ENCODE peak calls at places on chromosomes 6 and 20, in ten cellular contexts. C, V, X, B, E, N, L, Q, A and T are unnamed samples.

GRCh38 chr20:17657079-17657825 is 24.8 kb downstream of the RRBP1 start:
- DNase-seq in C (no peak), V (peak), X (peak), B (no peak), E (no peak), N (peak), L (no peak), Q (peak), A (no peak), T (no peak)

GRCh38 chr6:125114248-125114858 is 39.2 kb upstream of the TPD52L1 start:
- DNase-seq in C (peak), V (no peak), X (peak), B (peak), E (peak), N (peak), L (peak), Q (no peak), A (peak), T (no peak)

GRCh38 chr6:135514706-135515105 is 17.2 kb upstream of the AHI1 start:
- DNase-seq in C (no peak), V (no peak), X (no peak), B (no peak), E (no peak), N (no peak), L (no peak), Q (no peak), A (no peak), T (no peak)

GRCh38 chr6:106360989-106361430 is 493 bp downstream of the CRYBG1 start:
- DNase-seq in C (no peak), V (no peak), X (no peak), B (peak), E (peak), N (peak), L (no peak), Q (peak), A (no peak), T (peak)

GRCh38 chr20:60255866-60256265 is 297.6 kb downstream of the CDH26 start:
- DNase-seq in C (peak), V (no peak), X (no peak), B (no peak), E (no peak), N (no peak), L (no peak), Q (no peak), A (no peak), T (no peak)

GRCh38 chr6:55003726-55004415 is 157.3 kb downstream of the FAM83B start:
- DNase-seq in C (no peak), V (no peak), X (no peak), B (no peak), E (no peak), N (no peak), L (no peak), Q (no peak), A (no peak), T (no peak)

GRCh38 chr6:155717369-155717768 is 261.7 kb upstream of the NOX3 start:
- DNase-seq in C (no peak), V (no peak), X (no peak), B (no peak), E (no peak), N (no peak), L (no peak), Q (no peak), A (no peak), T (no peak)

GRCh38 chr20:59682603-59683002 is 78.3 kb downstream of the PHACTR3 start:
- DNase-seq in C (no peak), V (no peak), X (no peak), B (no peak), E (no peak), N (no peak), L (no peak), Q (peak), A (no peak), T (no peak)

GRCh38 chr6:122610690-122611455 is 668 bp downstream of the PKIB start:
- DNase-seq in C (peak), V (no peak), X (no peak), B (peak), E (peak), N (no peak), L (no peak), Q (peak), A (peak), T (peak)

GRCh38 chr20:59818911-59819310 is 114.5 kb downstream of the SYCP2 start:
- DNase-seq in C (no peak), V (no peak), X (peak), B (no peak), E (no peak), N (no peak), L (no peak), Q (peak), A (no peak), T (no peak)

GRCh38 chr6:148971027-148971927 is 224.4 kb downstream of the UST start:
- DNase-seq in C (peak), V (no peak), X (no peak), B (no peak), E (no peak), N (no peak), L (no peak), Q (no peak), A (no peak), T (no peak)

GRCh38 chr6:42960243-42961019 is at the start of gene GNMT:
- DNase-seq in C (peak), V (peak), X (peak), B (peak), E (peak), N (peak), L (peak), Q (peak), A (peak), T (peak)

GRCh38 chr20:2736441-2736840 is 43.9 kb downstream of the EBF4 start:
- DNase-seq in C (no peak), V (no peak), X (no peak), B (no peak), E (no peak), N (no peak), L (no peak), Q (no peak), A (no peak), T (no peak)

GRCh38 chr6:143742955-143743255 is 65.1 kb downstream of the PHACTR2 start:
- DNase-seq in C (no peak), V (no peak), X (no peak), B (no peak), E (no peak), N (no peak), L (no peak), Q (no peak), A (no peak), T (no peak)

GRCh38 chr6:16430661-16431089 is 192.3 kb downstream of the GMPR start:
- DNase-seq in C (peak), V (no peak), X (no peak), B (no peak), E (no peak), N (no peak), L (no peak), Q (no peak), A (no peak), T (no peak)

GRCh38 chr6:20861479-20861878 is 327.2 kb downstream of the CDKAL1 start:
- DNase-seq in C (no peak), V (no peak), X (no peak), B (no peak), E (no peak), N (no peak), L (no peak), Q (no peak), A (no peak), T (no peak)

GRCh38 chr20:47544240-47544639 is 42.6 kb downstream of the NCOA3 start:
- DNase-seq in C (peak), V (no peak), X (no peak), B (no peak), E (no peak), N (no peak), L (no peak), Q (no peak), A (no peak), T (no peak)

GRCh38 chr6:74459260-74459659 is 746.6 kb downstream of the COL12A1 start:
- DNase-seq in C (no peak), V (no peak), X (no peak), B (no peak), E (no peak), N (no peak), L (no peak), Q (no peak), A (no peak), T (no peak)

GRCh38 chr6:111692327-111693164 is 86.9 kb upstream of the TRAF3IP2 start:
- DNase-seq in C (peak), V (peak), X (no peak), B (peak), E (peak), N (no peak), L (peak), Q (no peak), A (peak), T (peak)

DNA sequence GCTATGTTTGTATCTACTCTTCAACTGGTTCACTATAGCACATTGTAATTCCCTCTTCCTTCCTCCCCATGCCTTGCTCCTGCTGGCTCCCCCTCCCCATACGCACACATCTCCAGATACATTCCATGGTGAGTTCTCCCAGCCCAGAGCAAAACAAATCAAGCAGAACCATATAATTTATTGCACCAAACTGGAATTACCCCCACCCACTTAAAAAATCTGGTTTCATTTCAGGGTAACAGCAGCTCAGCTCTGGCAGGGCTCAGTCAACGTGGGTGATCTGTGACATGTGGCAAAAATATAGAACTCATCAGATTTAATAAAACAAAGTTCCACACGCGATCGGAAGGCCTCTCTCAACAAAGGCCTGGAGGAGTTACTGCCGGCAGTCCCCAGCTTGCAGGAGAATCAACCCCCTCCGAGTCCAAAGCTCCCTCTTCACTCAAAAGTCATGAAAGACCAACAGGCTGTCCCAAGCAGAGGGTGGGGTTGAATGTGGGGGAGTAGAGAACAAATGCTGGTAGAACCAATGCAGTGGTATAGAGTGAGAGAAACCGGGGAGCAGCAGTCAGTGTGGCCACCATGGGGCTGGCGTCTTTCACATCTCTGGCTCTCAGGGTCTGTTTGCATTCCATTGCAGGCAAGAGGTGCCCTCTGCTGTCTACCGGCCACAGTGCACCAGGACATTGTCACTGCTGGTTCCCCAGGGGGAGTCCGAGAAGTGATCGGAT is 323.3 kb upstream of the NT5E start:
- DNase-seq in C (peak), V (peak), X (peak), B (peak), E (no peak), N (peak), L (no peak), Q (no peak), A (no peak), T (peak)
- H3K4me3 ChIP-seq in C (no peak), V (no peak), X (no peak), B (no peak), E (no peak), N (no peak), L (no peak), Q (no peak), A (no peak), T (no peak)

GRCh38 chr20:48795058-48795457 is 32.7 kb downstream of the PREX1 start:
- DNase-seq in C (no peak), V (no peak), X (no peak), B (no peak), E (no peak), N (no peak), L (no peak), Q (no peak), A (no peak), T (no peak)
- H3K27ac ChIP-seq in C (no peak), V (no peak), X (no peak), B (no peak), E (no peak), N (no peak), L (no peak), Q (no peak), A (no peak), T (no peak)

DNA sequence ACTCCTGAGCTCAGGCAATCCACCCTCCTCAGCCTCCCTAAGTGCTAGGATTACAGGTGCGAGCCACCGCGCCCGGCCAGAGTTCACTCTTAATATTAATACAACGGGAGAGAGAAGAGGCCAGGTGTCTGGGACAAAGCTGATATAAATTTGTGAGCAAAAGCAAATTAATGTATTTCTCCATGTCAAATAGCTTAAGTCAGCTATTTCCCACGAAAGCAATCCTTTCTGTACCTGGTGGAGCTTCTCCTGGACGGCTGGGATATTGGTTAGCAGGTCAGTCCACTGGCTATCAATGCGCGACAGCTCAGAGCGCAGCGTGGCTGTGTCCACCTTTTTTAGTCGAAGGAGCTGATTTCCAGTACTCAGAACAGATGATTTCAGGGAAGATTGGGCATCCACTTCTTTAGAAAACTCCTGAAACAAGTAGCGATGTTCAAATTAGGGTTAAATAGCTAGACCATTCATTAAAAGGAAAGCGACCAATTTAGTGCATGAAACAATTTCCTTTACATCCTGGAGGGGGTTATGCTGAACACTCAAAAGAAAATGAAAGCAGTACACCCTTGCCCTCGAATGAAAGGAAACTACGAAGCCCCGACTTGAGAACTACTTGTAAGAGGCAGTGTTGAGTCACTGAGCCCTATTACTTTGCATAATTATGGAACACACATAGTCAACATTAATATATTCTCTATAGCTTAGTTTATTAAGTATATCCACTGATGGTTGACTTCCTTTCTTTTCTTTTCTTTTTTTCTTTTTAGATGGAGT is 403.4 kb downstream of the SYNE1 start:
- DNase-seq in C (no peak), V (no peak), X (no peak), B (no peak), E (no peak), N (no peak), L (no peak), Q (no peak), A (no peak), T (no peak)
- H3K4me3 ChIP-seq in C (no peak), V (no peak), X (no peak), B (no peak), E (no peak), N (no peak), L (no peak), Q (no peak), A (no peak), T (no peak)

DNA sequence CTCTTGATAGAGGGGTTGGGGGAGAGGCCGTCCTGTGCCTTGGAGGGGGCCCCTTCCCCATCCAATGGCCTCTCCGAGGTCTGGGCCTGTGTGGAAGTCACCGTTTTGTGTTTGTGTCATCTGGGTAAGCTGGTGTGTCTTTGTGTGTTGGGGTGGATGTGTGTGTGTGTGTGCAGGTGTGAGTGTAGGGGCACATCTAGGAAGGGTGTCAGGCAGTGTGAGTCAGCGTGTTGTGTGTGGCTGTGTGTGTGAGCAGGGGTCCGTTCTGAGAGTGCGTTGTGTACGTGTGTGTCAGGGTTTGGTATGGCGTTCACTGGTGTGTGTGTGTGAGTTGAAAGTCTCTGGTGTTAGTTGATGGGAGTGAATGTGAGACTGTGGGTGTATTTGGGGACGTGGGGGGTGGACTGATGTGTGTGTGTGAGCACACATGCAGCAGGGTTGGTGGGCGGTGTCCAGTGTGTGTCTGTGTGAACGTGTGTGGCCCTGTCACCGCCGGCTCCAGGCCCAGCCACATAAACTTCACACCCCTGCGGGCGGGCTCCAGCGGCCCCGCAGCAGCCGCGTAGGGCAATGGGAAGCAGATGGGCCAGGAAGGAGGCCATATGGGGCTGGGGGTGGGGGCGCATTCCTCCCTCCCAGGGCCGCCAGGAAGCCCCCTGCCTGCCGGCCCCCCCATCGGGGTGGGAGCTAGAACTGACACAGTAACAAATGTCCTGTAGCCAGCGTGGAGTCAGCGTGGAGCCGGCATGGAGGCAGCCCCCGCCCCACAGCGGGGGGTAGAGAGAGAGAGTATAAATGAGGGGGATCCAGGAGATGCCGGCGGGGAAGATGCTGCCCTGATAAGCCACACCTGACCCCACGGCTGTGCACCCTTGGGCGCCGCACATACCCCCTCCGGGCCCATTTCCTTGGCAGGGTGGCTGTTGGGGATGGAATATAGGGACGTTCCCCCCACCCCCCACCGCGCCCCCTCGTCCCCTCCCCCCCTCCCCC is 32.1 kb downstream of the SNAI1 start:
- DNase-seq in C (no peak), V (no peak), X (no peak), B (no peak), E (no peak), N (no peak), L (no peak), Q (no peak), A (no peak), T (no peak)
- H3K27ac ChIP-seq in C (no peak), V (no peak), X (no peak), B (no peak), E (no peak), N (peak), L (no peak), Q (no peak), A (no peak), T (no peak)

DNA sequence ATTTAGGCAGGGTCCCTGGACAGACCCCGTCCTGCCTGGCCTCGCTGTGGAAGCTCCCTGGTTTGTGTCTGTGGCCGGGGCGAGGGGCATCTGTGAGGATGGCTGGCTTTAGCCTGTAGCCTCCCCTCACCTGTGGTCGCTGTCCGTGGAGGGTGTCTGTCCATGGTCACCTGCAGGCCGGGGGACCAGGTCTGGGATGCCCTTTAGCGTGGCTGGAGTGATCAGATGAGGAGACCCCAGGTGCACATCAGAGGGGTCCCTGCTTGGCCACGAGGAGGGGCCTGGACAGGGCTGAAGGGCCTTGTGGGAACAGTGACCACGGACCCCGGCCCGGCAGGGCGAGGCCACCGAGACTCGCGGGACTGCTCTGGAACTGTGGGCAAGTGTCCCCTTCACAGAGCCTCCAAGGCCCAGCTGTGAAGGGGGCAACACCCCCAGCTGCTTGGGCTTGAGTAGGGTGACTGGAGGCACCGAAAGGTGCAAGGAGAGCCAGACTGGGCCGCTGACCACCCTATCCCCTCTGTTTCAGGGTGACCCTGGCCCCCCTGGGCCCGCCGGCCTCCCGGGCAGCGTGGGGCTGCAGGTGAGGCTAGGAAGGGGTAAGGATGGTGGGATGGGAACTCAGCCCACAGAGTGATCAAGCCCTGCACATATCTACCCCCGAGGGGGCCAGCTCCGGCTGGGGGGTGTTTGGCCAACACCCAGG is 8.6 kb downstream of the COL9A3 start:
- DNase-seq in C (no peak), V (no peak), X (no peak), B (no peak), E (no peak), N (no peak), L (no peak), Q (no peak), A (no peak), T (no peak)
- H3K4me3 ChIP-seq in C (no peak), V (peak), X (no peak), B (no peak), E (no peak), N (no peak), L (no peak), Q (no peak), A (no peak), T (no peak)

DNA sequence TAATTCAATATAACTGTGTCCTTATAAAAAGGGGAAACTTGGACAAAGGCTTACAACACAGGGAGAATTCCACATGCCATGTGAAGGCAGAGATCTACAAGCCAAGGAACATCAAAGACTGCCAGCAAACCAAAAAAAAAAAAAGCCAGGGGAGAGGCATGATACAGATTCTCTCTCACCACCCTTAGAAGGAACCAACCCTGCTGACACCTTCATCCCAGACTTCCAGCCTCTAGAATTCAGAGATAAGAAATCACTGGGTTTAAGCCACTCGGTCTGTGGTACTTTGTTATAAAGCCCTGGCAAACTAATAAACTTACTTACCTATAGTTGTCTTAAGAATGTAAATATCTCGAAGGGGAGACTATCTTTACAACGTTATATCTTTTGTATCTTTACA is 4.4 kb downstream of the SERINC3 start:
- DNase-seq in C (no peak), V (no peak), X (no peak), B (no peak), E (no peak), N (no peak), L (no peak), Q (no peak), A (no peak), T (no peak)
- H3K27ac ChIP-seq in C (no peak), V (peak), X (no peak), B (no peak), E (no peak), N (no peak), L (no peak), Q (no peak), A (no peak), T (peak)